ENCODE peak calls at places on chromosomes 16 and 17, in seven cellular contexts. N, E, J, Y, H, Q and O are unnamed samples.

GRCh38 chr16:56279132-56279531 is 87.8 kb downstream of the GNAO1 start:
- DNase-seq in N (peak; percentile 89), E (no peak), J (no peak), Y (no peak), H (no peak), Q (no peak), O (no peak)

GRCh38 chr17:49787932-49788442 is 494 bp upstream of the KAT7 start:
- DNase-seq in N (peak; percentile 26), E (peak; percentile 16), J (peak; percentile 29), Y (peak; percentile 15), H (no peak), Q (no peak), O (no peak)

GRCh38 chr16:70788668-70789161 is 12.2 kb downstream of the VAC14 start:
- DNase-seq in N (no peak), E (no peak), J (no peak), Y (no peak), H (no peak), Q (no peak), O (no peak)

GRCh38 chr16:86508947-86509758 is 1.2 kb upstream of the FOXF1 start:
- DNase-seq in N (no peak), E (no peak), J (no peak), Y (peak; percentile 63), H (no peak), Q (peak; percentile 75), O (peak; percentile 72)

GRCh38 chr16:252366-253337 is 18.0 kb downstream of the FAM234A start:
- DNase-seq in N (peak; percentile 63), E (no peak), J (no peak), Y (no peak), H (no peak), Q (no peak), O (no peak)

GRCh38 chr17:49980703-49981197 is 11.8 kb downstream of the DLX4 start:
- DNase-seq in N (no peak), E (no peak), J (no peak), Y (peak; percentile 60), H (no peak), Q (no peak), O (no peak)

GRCh38 chr16:31386157-31386984 is 6.8 kb upstream of the ITGAD start:
- DNase-seq in N (peak; percentile 56), E (no peak), J (no peak), Y (no peak), H (no peak), Q (no peak), O (no peak)

GRCh38 chr17:20114466-20114865 is 105.3 kb downstream of the SPECC1 start:
- DNase-seq in N (no peak), E (no peak), J (no peak), Y (no peak), H (no peak), Q (no peak), O (no peak)

GRCh38 chr17:49227436-49228261 is 2.9 kb downstream of the PHOSPHO1 start:
- DNase-seq in N (peak; percentile 90), E (peak; percentile 76), J (peak; percentile 46), Y (peak; percentile 86), H (peak; percentile 69), Q (peak; percentile 26), O (peak; percentile 27)

GRCh38 chr17:73304438-73304837 is 7.4 kb downstream of the CDC42EP4 start:
- DNase-seq in N (no peak), E (no peak), J (no peak), Y (no peak), H (no peak), Q (no peak), O (no peak)

GRCh38 chr17:40540448-40540847 is 24.8 kb downstream of the CCR7 start:
- DNase-seq in N (peak; percentile 95), E (no peak), J (peak; percentile 77), Y (no peak), H (no peak), Q (no peak), O (no peak)

GRCh38 chr16:25107466-25107792 is 4.1 kb upstream of the LCMT1 start:
- DNase-seq in N (peak; percentile 9), E (no peak), J (no peak), Y (no peak), H (no peak), Q (no peak), O (no peak)

GRCh38 chr16:25109643-25110042 is 1.9 kb upstream of the LCMT1 start:
- DNase-seq in N (no peak), E (no peak), J (peak; percentile 26), Y (no peak), H (peak; percentile 74), Q (peak; percentile 91), O (peak; percentile 69)

GRCh38 chr16:25110392-25110947 is 1.1 kb upstream of the LCMT1 start:
- DNase-seq in N (peak; percentile 90), E (no peak), J (no peak), Y (no peak), H (no peak), Q (no peak), O (no peak)

GRCh38 chr16:25106567-25107465 is 4.7 kb upstream of the LCMT1 start:
- DNase-seq in N (peak; percentile 93), E (peak; percentile 84), J (peak; percentile 93), Y (peak; percentile 93), H (peak; percentile 90), Q (peak; percentile 45), O (peak; percentile 56)

DNA sequence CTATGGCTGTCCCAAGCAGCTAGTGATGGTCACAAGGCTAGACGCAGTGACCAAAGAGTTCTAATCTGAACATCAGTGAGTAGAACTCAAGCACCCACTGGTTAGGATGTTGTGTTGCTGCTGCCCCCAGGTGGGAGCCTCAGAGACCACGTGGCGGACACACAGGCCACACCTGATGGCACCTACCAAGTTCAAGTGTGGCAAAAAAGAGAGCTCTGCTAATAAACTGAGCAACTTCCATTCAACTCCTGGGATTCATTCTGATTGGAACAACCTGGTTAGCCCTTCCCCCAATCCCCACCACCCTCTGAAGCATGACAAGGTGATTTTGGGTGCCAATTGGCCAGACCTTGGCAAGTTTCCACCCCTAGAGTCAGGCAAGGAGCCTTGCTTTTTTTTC is 3.5 kb upstream of the LCMT1 start:
- DNase-seq in N (peak; percentile 71), E (no peak), J (no peak), Y (no peak), H (peak; percentile 59), Q (no peak), O (no peak)
- TF ChIP-seq CTCF in N (peak; percentile 28), E (no peak), J (no peak), Y (no peak), H (peak; percentile 67), Q (peak; percentile 1), O (no peak)

GRCh38 chr17:58270476-58271290 is 10.1 kb downstream of the MPO start:
- DNase-seq in N (no peak), E (no peak), J (no peak), Y (no peak), H (no peak), Q (no peak), O (no peak)
- TF ChIP-seq CTCF in N (peak; percentile 36), E (peak; percentile 44), J (no peak), Y (no peak), H (no peak), Q (no peak), O (no peak)

DNA sequence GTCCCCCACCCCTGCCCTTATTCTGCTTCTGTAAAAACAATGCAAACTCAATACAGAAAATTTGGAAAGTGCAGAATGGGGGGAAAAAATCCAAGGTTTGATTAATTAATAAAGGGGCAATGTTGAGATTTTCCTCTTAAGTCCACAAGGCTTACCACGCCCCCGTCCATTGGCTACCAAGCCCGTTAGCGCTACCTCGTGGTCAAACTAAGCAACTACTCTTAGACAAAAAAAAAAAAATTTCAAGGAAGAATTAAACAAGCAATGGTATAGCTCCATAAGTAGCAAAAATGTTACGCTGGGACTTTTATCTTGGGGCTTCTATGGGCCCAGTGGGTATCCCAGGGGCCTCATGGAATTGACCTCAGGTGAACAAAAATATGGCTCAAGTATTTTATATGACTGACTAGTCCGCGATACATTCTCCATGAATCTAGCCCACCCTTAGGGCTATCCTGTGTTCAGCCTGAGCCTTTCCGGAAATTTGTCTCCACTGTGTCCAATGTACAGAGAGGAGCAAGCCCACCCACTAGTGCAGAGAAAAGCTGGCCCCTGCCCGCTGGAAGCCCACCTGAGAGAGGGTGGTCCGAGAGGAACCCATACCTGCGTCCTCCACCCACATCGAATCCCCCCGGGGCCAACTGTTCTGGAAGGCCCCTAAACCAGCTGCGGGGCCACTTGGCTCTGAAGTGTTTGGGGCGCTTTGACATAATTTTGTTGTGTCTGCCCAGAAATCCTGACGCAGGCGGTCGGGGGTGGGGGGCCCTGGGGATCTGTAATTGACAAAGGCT is 19.1 kb upstream of the TEX2 start:
- DNase-seq in N (peak; percentile 74), E (peak; percentile 70), J (peak; percentile 52), Y (peak; percentile 56), H (peak; percentile 72), Q (peak; percentile 61), O (peak; percentile 50)
- TF ChIP-seq CTCF in N (peak; percentile 84), E (peak; percentile 87), J (peak; percentile 64), Y (peak; percentile 74), H (peak; percentile 85), Q (peak; percentile 84), O (peak; percentile 70)

GRCh38 chr17:51435641-51436091 is 175.3 kb downstream of the UTP18 start:
- DNase-seq in N (peak; percentile 47), E (peak; percentile 53), J (no peak), Y (peak; percentile 62), H (peak; percentile 92), Q (no peak), O (no peak)
- TF ChIP-seq CTCF in N (no peak), E (peak; percentile 62), J (peak; percentile 20), Y (peak; percentile 50), H (peak; percentile 87), Q (peak; percentile 40), O (no peak)

GRCh38 chr17:28861393-28862203 is 6.8 kb downstream of the ERAL1 start:
- DNase-seq in N (no peak), E (no peak), J (no peak), Y (no peak), H (no peak), Q (no peak), O (no peak)

GRCh38 chr17:28854457-28855382 is at the start of gene ERAL1:
- DNase-seq in N (peak; percentile 93), E (peak; percentile 72), J (peak; percentile 77), Y (peak; percentile 79), H (peak; percentile 80), Q (peak; percentile 75), O (peak; percentile 65)

GRCh38 chr17:28862497-28862896 is 7.7 kb downstream of the ERAL1 start:
- DNase-seq in N (no peak), E (no peak), J (no peak), Y (no peak), H (no peak), Q (no peak), O (no peak)

GRCh38 chr17:28860363-28860808 is 5.6 kb downstream of the ERAL1 start:
- DNase-seq in N (no peak), E (no peak), J (no peak), Y (no peak), H (no peak), Q (no peak), O (no peak)

DNA sequence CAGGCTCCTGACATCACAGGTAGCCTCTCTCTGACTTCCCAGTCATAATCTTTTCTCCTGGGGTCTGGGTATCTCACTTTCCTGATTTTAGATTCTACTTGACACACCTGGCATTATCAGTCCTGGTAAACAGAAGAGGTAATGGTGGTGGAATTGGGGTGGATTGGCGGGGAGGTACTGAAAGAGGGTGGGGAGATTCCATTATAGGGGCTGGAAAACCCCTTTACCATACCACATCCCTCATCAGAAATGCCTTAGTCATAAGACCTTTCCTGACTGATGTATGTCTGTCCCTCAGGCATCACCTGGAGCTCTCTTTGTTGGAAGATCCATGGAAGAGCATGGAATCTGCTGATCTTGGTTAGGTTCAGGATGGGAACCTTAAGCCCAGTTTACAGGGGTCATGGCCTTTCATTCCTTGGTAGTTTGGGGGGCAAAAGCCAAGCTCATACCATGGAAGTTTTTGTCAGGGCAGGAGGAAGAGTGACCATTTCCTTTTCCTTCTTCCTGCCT is 3.1 kb downstream of the ERAL1 start:
- DNase-seq in N (no peak), E (no peak), J (no peak), Y (no peak), H (no peak), Q (no peak), O (no peak)
- TF ChIP-seq CTCF in N (no peak), E (no peak), J (no peak), Y (no peak), H (no peak), Q (no peak), O (no peak)